ENCODE peak calls at places on chromosomes 12 and 14, in seven cellular contexts. B is transverse colon, M is K562, U is upper lobe of left lung, C is body of pancreas, G is IMR-90, D is tibial nerve. K is an unnamed sample.

GRCh38 chr12:118526255-118527095 is 150.1 kb downstream of the SUDS3 start:
- DNase-seq in U (no peak), B (no peak), D (peak; percentile 9), G (no peak), M (no peak), C (no peak), K (no peak)

GRCh38 chr14:92341791-92342190 is 18.8 kb downstream of the SLC24A4 start:
- DNase-seq in G (no peak), D (no peak), B (no peak), M (no peak), U (no peak), C (no peak), K (no peak)

GRCh38 chr12:103369929-103370328 is 125.8 kb downstream of the C12orf42 start:
- DNase-seq in B (no peak), G (no peak), M (no peak), U (no peak), D (no peak), C (no peak), K (no peak)

GRCh38 chr14:60722836-60723217 is 1.3 kb downstream of the SIX4 start:
- DNase-seq in M (peak; percentile 41), G (peak; percentile 11), B (peak; percentile 7), C (peak; percentile 33), U (peak; percentile 23), D (no peak), K (no peak)

GRCh38 chr12:120971299-120972180 is 6.8 kb upstream of the HNF1A start:
- DNase-seq in U (no peak), B (no peak), M (peak; percentile 69), D (peak; percentile 33), C (no peak), G (peak; percentile 63), K (no peak)

GRCh38 chr14:60274448-60274847 is 25.4 kb downstream of the PPM1A start:
- DNase-seq in C (no peak), U (no peak), B (no peak), G (no peak), M (no peak), D (no peak), K (no peak)

GRCh38 chr12:27623645-27624044 is 72.6 kb upstream of the REP15 start:
- DNase-seq in B (no peak), D (no peak), U (no peak), C (no peak), G (peak; percentile 36), M (peak; percentile 3), K (no peak)

GRCh38 chr12:76277480-76277879 is 70.7 kb downstream of the BBS10 start:
- DNase-seq in G (peak; percentile 87), D (no peak), M (no peak), C (no peak), B (no peak), U (no peak), K (no peak)

GRCh38 chr12:56591961-56592360 is 38.2 kb downstream of the BAZ2A start:
- DNase-seq in D (no peak), C (no peak), U (no peak), G (peak; percentile 26), M (no peak), B (no peak), K (no peak)

GRCh38 chr12:102769323-102769916 is 147.6 kb downstream of the PAH start:
- DNase-seq in B (peak; percentile 26), D (peak; percentile 85), C (peak; percentile 51), M (peak; percentile 57), G (peak; percentile 58), U (peak; percentile 24), K (no peak)

GRCh38 chr14:104517426-104517825 is 62.1 kb upstream of the C14orf180 start:
- DNase-seq in M (no peak), B (no peak), U (no peak), G (no peak), D (no peak), C (no peak), K (no peak)

GRCh38 chr12:110079477-110080400 is 31.4 kb upstream of the C12orf76 start:
- DNase-seq in C (peak; percentile 18), U (peak; percentile 68), D (peak; percentile 48), G (peak; percentile 39), M (peak; percentile 91), B (peak; percentile 63), K (peak; percentile 85)

GRCh38 chr14:72598328-72598727 is 295.6 kb downstream of the DPF3 start:
- DNase-seq in U (no peak), B (peak; percentile 13), M (peak; percentile 10), G (no peak), D (no peak), C (no peak), K (peak; percentile 68)

GRCh38 chr12:100372846-100373245 is 16.0 kb downstream of the SLC17A8 start:
- DNase-seq in B (no peak), D (no peak), G (no peak), C (no peak), M (no peak), U (no peak), K (no peak)

GRCh38 chr12:52197371-52198231 is 5.8 kb upstream of the KRT80 start:
- DNase-seq in C (peak; percentile 84), D (peak; percentile 57), B (no peak), G (no peak), U (peak; percentile 89), M (no peak), K (no peak)

GRCh38 chr14:78399316-78399889 is 229.2 kb downstream of the NRXN3 start:
- DNase-seq in B (no peak), D (no peak), C (no peak), M (peak; percentile 23), G (no peak), U (no peak), K (no peak)

DNA sequence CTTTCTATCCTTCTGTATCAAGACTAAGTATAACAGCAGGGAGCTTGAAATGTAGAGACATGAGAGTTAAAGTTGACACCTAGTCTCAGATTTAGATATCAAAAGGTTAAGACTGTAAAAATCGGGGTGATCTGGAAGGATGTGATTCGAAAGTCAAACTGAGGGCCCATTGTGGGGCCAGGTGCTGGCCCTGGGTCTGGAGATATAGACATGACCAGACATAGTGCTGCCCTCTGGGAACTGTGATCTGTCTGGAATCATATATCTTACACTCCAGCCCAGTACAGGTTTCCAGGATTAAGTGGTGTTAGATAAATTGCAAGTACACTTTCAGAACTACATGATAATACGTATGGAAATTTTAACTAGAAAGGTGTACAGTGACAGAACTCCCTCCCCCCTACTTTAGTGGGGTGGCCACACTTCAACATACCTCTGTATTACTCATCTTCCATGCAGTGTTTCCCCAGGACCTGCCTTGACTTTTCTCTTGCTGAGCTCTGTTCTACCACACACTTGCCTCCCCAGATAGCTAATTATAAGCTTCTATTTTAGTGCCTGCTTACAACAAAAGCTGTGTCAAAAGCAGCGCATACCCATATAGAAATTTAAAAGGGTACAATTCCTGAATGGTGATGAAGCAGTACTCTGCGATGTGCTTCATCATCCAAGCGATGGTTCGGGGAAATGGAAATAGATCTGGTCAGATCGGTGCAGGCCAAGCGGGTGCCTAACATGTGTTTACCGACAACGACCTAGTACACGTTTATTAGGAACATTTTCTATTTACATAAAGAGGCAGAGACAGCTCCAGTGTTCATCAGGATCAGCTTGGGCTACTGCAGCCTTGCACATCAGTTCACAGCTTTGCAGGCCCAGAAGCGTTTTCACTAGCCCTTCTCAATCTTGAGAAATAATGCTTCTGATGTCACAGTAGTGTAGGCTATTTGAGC is 68.7 kb downstream of the ARF6 start:
- DNase-seq in C (no peak), U (no peak), B (no peak), M (peak; percentile 17), G (peak; percentile 32), D (no peak), K (no peak)
- TF ChIP-seq POLR2A in C (no peak), U (no peak), B (no peak), M (no peak), G (no peak), D (no peak), K (no peak)

GRCh38 chr14:32703246-32703645 is 235.4 kb upstream of the NPAS3 start:
- DNase-seq in D (peak; percentile 21), B (no peak), C (no peak), U (no peak), M (no peak), G (no peak), K (no peak)

GRCh38 chr14:32710351-32711102 is 228.2 kb upstream of the NPAS3 start:
- DNase-seq in B (no peak), D (no peak), C (no peak), U (no peak), G (peak; percentile 49), M (no peak), K (no peak)

GRCh38 chr14:32708134-32708533 is 230.5 kb upstream of the NPAS3 start:
- DNase-seq in B (no peak), G (no peak), C (no peak), D (no peak), M (no peak), U (no peak), K (no peak)

GRCh38 chr14:32709072-32709471 is 229.6 kb upstream of the NPAS3 start:
- DNase-seq in B (no peak), G (peak; percentile 77), C (no peak), D (peak; percentile 46), M (no peak), U (no peak), K (no peak)

GRCh38 chr14:32706672-32707071 is 232.0 kb upstream of the NPAS3 start:
- DNase-seq in M (no peak), B (no peak), D (no peak), U (no peak), G (no peak), C (no peak), K (no peak)
- H3K4me1 ChIP-seq in M (no peaks in the 10 kb centered on the region), B (no peaks in the 10 kb centered on the region), D (peaks cover 26% of the 10 kb centered on the region), U (no peaks in the 10 kb centered on the region), G (no peaks in the 10 kb centered on the region), C (peaks cover 7% of the 10 kb centered on the region), K (no peaks in the 10 kb centered on the region)

DNA sequence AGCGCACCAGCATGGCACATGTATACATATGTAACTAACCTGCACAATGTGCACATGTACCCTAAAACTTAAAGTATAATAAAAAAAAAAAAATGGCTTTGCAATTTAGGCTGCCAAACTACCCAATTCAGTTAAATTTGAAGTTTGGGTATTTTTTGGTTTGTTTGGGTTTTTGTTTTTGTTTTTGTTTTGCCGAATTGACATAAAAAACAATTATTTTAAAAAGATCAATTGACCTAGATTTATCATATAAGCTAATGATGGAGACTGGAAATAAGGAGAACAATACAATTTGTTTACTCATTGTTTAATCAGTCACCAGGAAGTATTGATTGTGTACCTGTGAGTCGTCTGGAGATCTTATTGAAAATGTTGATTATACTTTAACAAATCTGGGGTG is 62.1 kb upstream of the GARIN2 start:
- DNase-seq in D (no peak), C (no peak), M (no peak), U (no peak), G (no peak), B (no peak), K (no peak)
- H3K4me3 ChIP-seq in D (no peak overlapping the region), C (no peak overlapping the region), M (no peak overlapping the region), U (no peak overlapping the region), G (no peak overlapping the region), B (no peak overlapping the region), K (no peak overlapping the region)

DNA sequence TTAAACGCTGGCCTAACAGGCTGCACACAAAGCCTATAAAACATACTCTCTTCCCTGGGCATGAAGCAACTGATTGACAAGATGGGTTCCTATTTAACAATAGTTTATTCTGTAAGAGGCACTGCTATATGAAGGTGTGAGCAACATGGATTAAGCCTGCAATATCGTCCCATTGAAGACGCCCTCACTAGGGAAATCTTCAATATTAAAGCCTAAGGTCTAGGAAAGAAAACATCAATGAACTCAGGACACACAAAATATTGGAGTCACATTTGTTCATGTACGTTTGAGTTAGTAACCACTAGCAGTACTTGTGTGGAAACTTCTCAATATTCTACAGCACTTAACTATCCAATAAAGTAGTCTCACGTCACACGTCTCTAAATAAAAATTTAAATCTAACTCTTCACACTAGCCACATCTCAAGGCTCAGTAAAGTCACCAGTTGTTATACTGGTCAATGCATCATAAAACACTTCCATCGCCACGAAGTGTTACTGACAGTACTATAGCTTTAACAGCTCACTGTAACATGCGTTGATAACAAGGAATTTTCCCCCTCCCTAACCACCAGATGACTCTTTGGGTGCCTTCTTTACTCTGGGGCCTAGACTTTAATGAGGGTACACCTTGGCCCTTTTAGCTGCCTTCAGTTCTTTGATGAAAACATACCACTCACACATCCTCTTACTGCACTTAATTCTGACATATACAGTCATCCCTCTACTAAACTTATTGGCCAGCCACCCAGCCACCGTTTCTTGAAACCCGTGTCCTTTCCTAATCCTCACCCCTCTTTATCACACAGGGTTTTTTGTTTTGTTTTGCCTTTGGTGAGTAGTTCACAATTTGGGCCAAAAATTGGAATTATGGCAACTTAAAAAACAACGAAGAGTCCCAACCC is 50.1 kb upstream of the OR5AU1 start:
- DNase-seq in U (no peak), C (no peak), B (no peak), M (no peak), D (no peak), G (no peak), K (no peak)
- TF ChIP-seq POLR2A in U (no peak), C (no peak), B (no peak), M (peak; percentile 49), D (no peak), G (no peak), K (no peak)